ENCODE peak calls at places on chromosomes 2 and 18, in four cellular contexts. D is brain microvascular endothelial cell; M is CD8-positive, alpha-beta T cell; O is thyroid gland. T is an unnamed sample.

GRCh38 chr18:69996417-69996816 is 48.7 kb upstream of the CD226 start:
- DNase-seq in D (no peak), M (no peak), O (peak; percentile 20), T (no peak)

GRCh38 chr2:65349863-65350262 is 82.5 kb downstream of the SPRED2 start:
- DNase-seq in D (peak; percentile 77), M (no peak), O (peak; percentile 26), T (no peak)

GRCh38 chr18:68660355-68661183 is 54.3 kb downstream of the TMX3 start:
- DNase-seq in D (peak; percentile 7), M (no peak), O (no peak), T (peak; percentile 22)

GRCh38 chr2:239854596-239854995 is 170.5 kb downstream of the NDUFA10 start:
- DNase-seq in D (no peak), M (no peak), O (no peak), T (no peak)

GRCh38 chr2:236803621-236804020 is 234.0 kb downstream of the ACKR3 start:
- DNase-seq in D (no peak), M (no peak), O (no peak), T (no peak)

GRCh38 chr2:33129261-33129660 is 182.5 kb downstream of the LTBP1 start:
- DNase-seq in D (no peak), M (no peak), O (no peak), T (no peak)

GRCh38 chr2:152453129-152453642 is 118.2 kb downstream of the FMNL2 start:
- DNase-seq in D (no peak), M (no peak), O (no peak), T (no peak)

GRCh38 chr2:38528008-38528442 is 74.7 kb downstream of the HNRNPLL start:
- DNase-seq in D (peak; percentile 65), M (no peak), O (peak; percentile 42), T (no peak)

GRCh38 chr2:76642122-76642521 is 880.1 kb downstream of the LRRTM4 start:
- DNase-seq in D (no peak), M (no peak), O (no peak), T (no peak)

GRCh38 chr2:113246606-113247005 is 32.1 kb downstream of the PAX8 start:
- DNase-seq in D (no peak), M (no peak), O (no peak), T (no peak)

GRCh38 chr2:60530228-60530627 is 23.2 kb downstream of the BCL11A start:
- DNase-seq in D (no peak), M (no peak), O (peak; percentile 53), T (no peak)

GRCh38 chr2:164757934-164758695 is 83.5 kb downstream of the COBLL1 start:
- DNase-seq in D (peak; percentile 57), M (no peak), O (no peak), T (no peak)

GRCh38 chr2:18740428-18740827 is 151.1 kb upstream of the NT5C1B start:
- DNase-seq in D (peak; percentile 84), M (no peak), O (no peak), T (no peak)

GRCh38 chr2:79275197-79275596 is 115.6 kb upstream of the REG3A start:
- DNase-seq in D (no peak), M (no peak), O (no peak), T (no peak)

GRCh38 chr2:241151934-241152660 is 1.8 kb downstream of the PPP1R7 start:
- DNase-seq in D (no peak), M (no peak), O (no peak), T (no peak)

GRCh38 chr2:42875880-42876279 is 83.5 kb upstream of the HAAO start:
- DNase-seq in D (no peak), M (no peak), O (peak; percentile 27), T (no peak)

GRCh38 chr2:109527079-109527478 is 86.7 kb downstream of the SEPTIN10 start:
- DNase-seq in D (no peak), M (no peak), O (no peak), T (no peak)

GRCh38 chr18:11119962-11120361 is 29.4 kb downstream of the PIEZO2 start:
- DNase-seq in D (peak; percentile 74), M (no peak), O (no peak), T (no peak)

GRCh38 chr2:45806563-45807358 is 155.3 kb downstream of the PRKCE start:
- DNase-seq in D (no peak), M (no peak), O (no peak), T (no peak)

GRCh38 chr2:45809205-45809604 is 157.7 kb downstream of the PRKCE start:
- DNase-seq in D (no peak), M (no peak), O (no peak), T (no peak)

GRCh38 chr2:45802739-45803138 is 151.3 kb downstream of the PRKCE start:
- DNase-seq in D (no peak), M (no peak), O (no peak), T (no peak)

GRCh38 chr2:45808294-45808693 is 156.8 kb downstream of the PRKCE start:
- DNase-seq in D (no peak), M (no peak), O (no peak), T (no peak)

DNA sequence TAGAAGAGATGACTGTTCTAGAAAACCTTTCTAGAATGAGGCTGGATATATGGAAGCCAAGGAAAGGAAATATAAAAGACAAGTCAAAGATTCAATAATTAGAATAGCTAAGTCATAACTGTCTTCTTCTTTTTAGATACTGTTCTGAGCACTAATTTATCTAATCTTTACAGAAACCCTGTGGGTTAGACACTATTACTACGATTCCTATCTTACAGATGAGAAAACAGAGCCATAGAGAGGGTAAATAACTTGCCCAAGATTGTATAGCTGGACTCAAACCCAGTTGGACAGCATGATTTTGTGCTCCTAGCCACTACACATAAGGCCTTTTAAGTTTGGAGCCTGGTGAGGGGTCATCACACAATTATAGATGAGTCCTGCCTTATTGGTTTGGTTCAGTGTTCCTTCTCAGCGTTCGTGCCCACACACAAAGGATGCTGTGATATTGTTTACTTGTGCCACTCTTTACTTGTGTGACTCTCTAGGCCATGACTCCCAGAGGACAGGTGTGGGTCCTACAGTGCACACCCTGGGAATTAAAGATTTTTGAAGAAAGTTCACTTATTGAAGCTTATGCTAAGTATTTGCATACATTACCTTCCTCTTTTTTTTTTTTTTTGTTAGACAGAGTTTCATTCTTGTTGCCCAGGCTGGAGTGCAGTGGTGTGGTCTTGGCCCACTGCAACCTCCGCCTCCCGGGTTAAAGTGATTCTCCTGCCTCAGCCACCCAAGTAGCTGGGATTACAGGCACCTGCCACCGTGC is 153.7 kb downstream of the PRKCE start:
- DNase-seq in D (no peak), M (no peak), O (no peak), T (no peak)
- H3K4me3 ChIP-seq in D (no peak overlapping the region), M (no peak overlapping the region), O (no peak overlapping the region), T (no peak overlapping the region)

DNA sequence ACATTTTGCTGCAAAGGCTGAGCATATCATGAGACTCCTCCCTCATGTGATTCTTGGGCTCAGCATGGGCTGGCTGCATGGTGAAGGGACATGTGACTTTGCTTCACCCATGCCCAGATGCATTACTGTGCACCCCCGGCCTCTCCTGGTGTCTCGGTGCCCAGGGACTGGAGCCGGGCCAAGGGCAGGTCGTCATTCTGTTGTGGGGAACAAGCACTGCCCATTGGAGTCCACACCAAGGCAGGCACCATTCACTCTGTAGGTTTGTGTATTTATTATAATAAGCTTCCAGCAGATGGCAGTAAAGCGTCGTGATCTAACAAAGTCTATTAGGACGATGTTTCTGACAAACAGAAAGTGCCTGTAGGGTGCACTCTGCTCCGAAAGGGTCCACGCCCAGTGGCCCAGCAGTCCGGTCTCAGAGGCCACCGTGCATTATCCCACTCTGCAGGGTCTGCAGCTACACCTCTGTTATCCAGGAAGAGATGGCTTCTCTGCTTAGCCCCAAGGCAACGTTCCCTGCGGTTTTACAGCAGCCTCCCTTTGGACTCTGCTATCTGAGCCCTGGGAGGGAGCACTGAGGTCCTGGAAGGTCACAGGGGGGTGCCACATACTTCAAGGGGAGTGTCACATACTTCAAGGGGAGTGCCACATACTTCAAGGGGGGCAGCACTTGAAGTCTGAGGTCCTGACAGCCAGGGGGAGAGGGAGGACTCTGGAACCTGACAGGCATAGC is 219.6 kb downstream of the TSN start:
- DNase-seq in D (peak; percentile 73), M (peak; percentile 35), O (peak; percentile 3), T (peak; percentile 64)
- H3K4me3 ChIP-seq in D (peak overlapping the region; percentile 43), M (peak overlapping the region; percentile 36), O (no peak overlapping the region), T (peak overlapping the region; percentile 68)

GRCh38 chr2:55962910-55963309 is 39.3 kb upstream of the EFEMP1 start:
- DNase-seq in D (no peak), M (no peak), O (no peak), T (no peak)

GRCh38 chr2:55966431-55967118 is 43.0 kb upstream of the EFEMP1 start:
- DNase-seq in D (no peak), M (no peak), O (peak; percentile 3), T (no peak)

GRCh38 chr2:55965276-55965675 is 41.7 kb upstream of the EFEMP1 start:
- DNase-seq in D (no peak), M (no peak), O (no peak), T (no peak)

GRCh38 chr2:55968931-55969330 is 45.3 kb upstream of the EFEMP1 start:
- DNase-seq in D (no peak), M (no peak), O (no peak), T (no peak)

DNA sequence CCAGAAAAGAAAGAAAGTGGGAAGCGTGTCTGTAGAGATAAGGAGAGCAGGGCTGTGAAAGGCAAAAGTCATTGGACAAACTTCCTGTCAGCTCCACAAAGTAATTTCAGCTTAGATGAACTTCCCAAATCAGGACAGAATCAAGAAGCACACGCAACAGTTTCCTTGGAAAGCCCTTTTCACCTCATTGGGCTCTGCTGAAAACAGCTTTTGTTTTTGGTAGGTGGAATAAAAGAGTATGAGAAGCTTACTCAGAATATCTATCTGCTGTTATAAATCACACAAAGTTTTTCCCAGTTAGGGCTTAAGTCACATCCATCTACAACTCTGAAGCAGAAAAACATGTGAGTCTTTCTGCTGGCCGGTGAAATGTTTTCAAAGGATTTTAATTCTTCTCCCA is 42.4 kb upstream of the EFEMP1 start:
- DNase-seq in D (no peak), M (no peak), O (no peak), T (no peak)
- H3K4me3 ChIP-seq in D (no peak overlapping the region), M (no peak overlapping the region), O (no peak overlapping the region), T (no peak overlapping the region)

GRCh38 chr18:77057043-77057442 is 75.5 kb downstream of the MBP start:
- DNase-seq in D (no peak), M (no peak), O (no peak), T (no peak)

GRCh38 chr18:77054288-77054605 is 78.3 kb downstream of the MBP start:
- DNase-seq in D (no peak), M (no peak), O (no peak), T (no peak)

GRCh38 chr18:77056399-77057015 is 76.1 kb downstream of the MBP start:
- DNase-seq in D (no peak), M (no peak), O (no peak), T (no peak)

GRCh38 chr18:77054606-77055428 is 77.8 kb downstream of the MBP start:
- DNase-seq in D (peak; percentile 96), M (peak; percentile 86), O (peak; percentile 48), T (peak; percentile 85)

DNA sequence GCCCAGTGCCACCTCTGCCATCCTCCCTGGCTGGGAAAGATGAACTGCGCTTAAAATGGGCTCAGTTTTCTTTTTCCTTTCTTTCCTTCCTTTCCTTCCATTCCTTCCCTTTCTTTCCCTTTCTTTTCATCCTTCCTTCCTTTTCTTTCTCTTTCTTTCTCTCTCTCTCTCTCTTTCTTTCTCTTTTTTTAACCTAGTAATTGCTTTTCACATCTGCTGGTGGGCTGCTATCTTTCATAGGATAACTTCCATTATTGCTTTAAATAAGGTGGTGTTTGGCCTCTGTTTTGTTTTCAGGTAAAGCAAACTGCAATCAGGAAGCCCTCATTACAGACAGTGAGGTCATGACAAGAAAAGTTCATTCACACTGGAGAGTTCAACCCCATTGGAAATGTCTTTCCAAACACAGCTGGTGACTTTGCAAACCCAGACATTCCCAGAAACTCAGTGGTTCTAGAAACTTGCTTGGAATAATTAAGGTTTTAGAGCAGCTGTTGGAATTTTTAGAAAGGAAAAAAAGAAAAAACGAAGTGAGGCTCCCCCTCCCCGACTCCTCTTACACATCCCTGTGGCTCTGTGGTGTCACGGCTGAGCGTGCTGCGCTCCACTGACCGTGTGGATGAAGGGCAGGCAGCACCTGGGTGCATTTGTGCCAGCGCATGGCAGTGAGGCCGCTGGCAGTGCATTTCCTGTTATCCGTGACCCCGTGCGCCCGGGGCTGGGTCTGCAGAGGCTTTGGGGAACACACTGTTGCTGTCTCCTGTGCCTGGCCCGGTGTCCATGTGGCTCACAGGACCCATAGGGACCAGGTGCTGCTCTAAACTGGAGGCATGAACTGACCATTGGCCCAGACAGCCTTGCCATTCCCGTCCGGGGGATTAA is 76.9 kb downstream of the MBP start:
- DNase-seq in D (no peak), M (no peak), O (peak; percentile 57), T (no peak)
- H3K4me3 ChIP-seq in D (no peak overlapping the region), M (no peak overlapping the region), O (no peak overlapping the region), T (peak overlapping the region; percentile 50)

T was measured in naive thymus-derived CD4-positive, alpha-beta T cell.